ENCODE peak calls at places on chromosomes 4 and X, in five cellular contexts. T is heart left ventricle; I is cardiac muscle cell; M is CD8-positive, alpha-beta T cell; E is GM23248. S is an unnamed sample.
A peak's percentile ranks its signal among the peaks of the same experiment; 100 is the strongest.

GRCh38 chrX:43096830-43097229 is 318.9 kb upstream of the PPP1R2C start:
- DNase-seq in T (no peak), I (no peak), M (no peak), E (no peak), S (no peak)

GRCh38 chrX:37347420-37347819 is 1.7 kb upstream of the PRRG1 start:
- DNase-seq in T (no peak), I (peak; percentile 81), M (no peak), E (peak; percentile 39), S (no peak)

GRCh38 chrX:8424941-8425340 is 39.7 kb upstream of the VCX3B start:
- DNase-seq in T (no peak), I (no peak), M (no peak), E (no peak), S (no peak)

GRCh38 chrX:104921606-104922205 is 298.8 kb downstream of the TEX13A start:
- DNase-seq in T (no peak), I (no peak), M (no peak), E (no peak), S (no peak)

GRCh38 chrX:40012800-40013682 is 84.7 kb downstream of the BCOR start:
- DNase-seq in T (peak; percentile 78), I (peak; percentile 68), M (peak; percentile 18), E (peak; percentile 78), S (no peak)

GRCh38 chrX:130083656-130084382 is 26.5 kb downstream of the ELF4 start:
- DNase-seq in T (no peak), I (no peak), M (no peak), E (no peak), S (no peak)

GRCh38 chrX:39518451-39519212 is 579.1 kb downstream of the BCOR start:
- DNase-seq in T (peak; percentile 36), I (no peak), M (no peak), E (peak; percentile 28), S (no peak)

GRCh38 chr4:17511041-17511949 is 595 bp downstream of the QDPR start:
- DNase-seq in T (peak; percentile 49), I (peak; percentile 62), M (peak; percentile 41), E (peak; percentile 78), S (no peak)

GRCh38 chr4:111778543-111778942 is 366.7 kb upstream of the FAM241A start:
- DNase-seq in T (no peak), I (no peak), M (no peak), E (peak; percentile 46), S (no peak)

GRCh38 chr4:83613023-83613422 is 77.1 kb downstream of the GPAT3 start:
- DNase-seq in T (no peak), I (no peak), M (no peak), E (no peak), S (no peak)

GRCh38 chrX:72366178-72366577 is 60.5 kb upstream of the CITED1 start:
- DNase-seq in T (no peak), I (no peak), M (no peak), E (no peak), S (no peak)

GRCh38 chr4:126207892-126208291 is 893.1 kb downstream of the FAT4 start:
- DNase-seq in T (no peak), I (no peak), M (no peak), E (no peak), S (no peak)

GRCh38 chrX:112341598-112341997 is 259.0 kb upstream of the TRPC5 start:
- DNase-seq in T (no peak), I (no peak), M (no peak), E (peak; percentile 66), S (no peak)

GRCh38 chr4:78766026-78766425 is 10.1 kb upstream of the BMP2K start:
- DNase-seq in T (no peak), I (peak; percentile 82), M (no peak), E (peak; percentile 62), S (no peak)

GRCh38 chr4:107666134-107666533 is 53.9 kb downstream of the PAPSS1 start:
- DNase-seq in T (no peak), I (peak; percentile 68), M (no peak), E (peak; percentile 65), S (no peak)

GRCh38 chrX:153780678-153781427 is at the start of gene SRPK3:
- DNase-seq in T (peak; percentile 36), I (peak; percentile 11), M (no peak), E (peak; percentile 60), S (no peak)

GRCh38 chrX:40108084-40108958 is 10.6 kb upstream of the BCOR start:
- DNase-seq in T (peak; percentile 18), I (peak; percentile 52), M (no peak), E (peak; percentile 74), S (no peak)

GRCh38 chr4:77911091-77911490 is 48.5 kb downstream of the MRPL1 start:
- DNase-seq in T (no peak), I (no peak), M (no peak), E (peak; percentile 28), S (no peak)

GRCh38 chr4:98092833-98093439 is 50.3 kb downstream of the STPG2 start:
- DNase-seq in T (no peak), I (peak; percentile 32), M (no peak), E (peak; percentile 35), S (no peak)

GRCh38 chr4:153318696-153319320 is 25.7 kb upstream of the MND1 start:
- DNase-seq in T (no peak), I (peak; percentile 72), M (peak; percentile 6), E (peak; percentile 67), S (no peak)

GRCh38 chrX:327660-328126 is 9.1 kb upstream of the GTPBP6 start:
- DNase-seq in T (no peak), I (no peak), M (no peak), E (no peak), S (no peak)

GRCh38 chr4:179325181-179325580 is 1882.9 kb upstream of the AGA start:
- DNase-seq in T (no peak), I (no peak), M (no peak), E (no peak), S (no peak)

GRCh38 chrX:20454117-20454516 is 187.4 kb upstream of the RPS6KA3 start:
- DNase-seq in T (no peak), I (no peak), M (no peak), E (peak; percentile 69), S (no peak)

GRCh38 chr4:33268776-33269175 is 2548.6 kb downstream of the PCDH7 start:
- DNase-seq in T (no peak), I (no peak), M (no peak), E (no peak), S (no peak)

GRCh38 chr4:151561551-151562256 is 152.7 kb downstream of the FHIP1A start:
- DNase-seq in T (no peak), I (no peak), M (no peak), E (peak; percentile 51), S (no peak)

GRCh38 chr4:53592686-53593641 is 1.7 kb upstream of the LNX1 start:
- DNase-seq in T (peak; percentile 24), I (peak; percentile 63), M (no peak), E (no peak), S (no peak)

GRCh38 chr4:1531683-1532548 is 125.7 kb upstream of the NKX1-1 start:
- DNase-seq in T (no peak), I (no peak), M (no peak), E (no peak), S (no peak)

GRCh38 chr4:118849867-118850812 is 14.2 kb upstream of the SEC24D start:
- DNase-seq in T (no peak), I (peak; percentile 35), M (peak; percentile 36), E (peak; percentile 36), S (no peak)

GRCh38 chr4:16140520-16141249 is 56.9 kb upstream of the PROM1 start:
- DNase-seq in T (no peak), I (peak; percentile 96), M (no peak), E (peak; percentile 83), S (no peak)

DNA sequence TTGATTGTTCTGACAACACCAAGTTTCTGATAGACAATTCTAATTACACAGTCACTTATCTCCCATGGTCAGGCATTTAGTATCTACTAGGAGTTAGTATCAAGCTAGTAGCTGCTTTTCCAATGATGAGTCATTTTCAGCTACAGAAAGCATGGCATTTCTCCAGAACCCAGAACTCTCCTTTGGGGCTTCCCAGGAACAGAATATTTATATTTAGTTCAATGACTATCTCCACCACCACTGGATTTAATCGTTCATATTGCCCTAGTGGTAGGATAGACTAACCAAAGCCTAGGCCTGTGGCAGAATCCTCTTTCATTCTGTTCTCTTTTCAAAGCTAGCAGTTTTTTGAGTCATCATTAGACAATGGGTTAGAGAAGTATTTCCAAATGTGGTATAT is 569.4 kb downstream of the GABRG1 start:
- DNase-seq in T (no peak), I (peak; percentile 0), M (no peak), E (peak; percentile 38), S (no peak)
- H3K4me1 ChIP-seq in T (no peaks in the 10 kb centered on the region), I (no peaks in the 10 kb centered on the region), M (no peaks in the 10 kb centered on the region), E (no peaks in the 10 kb centered on the region), S (no peaks in the 10 kb centered on the region)

GRCh38 chr4:87527446-87528240 is 1.5 kb downstream of the SPARCL1 start:
- DNase-seq in T (peak; percentile 29), I (peak; percentile 54), M (no peak), E (no peak), S (no peak)
- H3K4me3 ChIP-seq in T (peak overlapping the region; percentile 61), I (no peak overlapping the region), M (no peak overlapping the region), E (no peak overlapping the region), S (no peak overlapping the region)

DNA sequence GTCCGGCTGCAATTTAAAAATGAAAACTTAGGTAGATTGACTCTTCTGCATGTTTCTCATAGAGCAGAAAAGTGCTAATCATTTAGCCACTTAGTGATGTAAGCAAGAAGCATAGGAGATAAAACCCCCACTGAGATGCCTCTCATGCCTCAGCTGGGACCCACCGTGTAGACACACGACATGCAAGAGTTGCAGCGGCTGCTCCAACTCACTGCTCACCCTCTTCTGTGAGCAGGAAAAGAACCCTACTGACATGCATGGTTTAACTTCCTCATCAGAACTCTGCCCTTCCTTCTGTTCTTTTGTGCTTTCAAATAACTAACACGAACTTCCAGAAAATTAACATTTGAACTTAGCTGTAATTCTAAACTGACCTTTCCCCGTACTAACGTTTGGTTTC is 41.0 kb downstream of the MAP7D3 start:
- DNase-seq in T (no peak), I (peak; percentile 29), M (no peak), E (no peak), S (no peak)
- H3K4me1 ChIP-seq in T (peaks cover 44% of the 10 kb centered on the region), I (no peaks in the 10 kb centered on the region), M (no peaks in the 10 kb centered on the region), E (peaks cover 22% of the 10 kb centered on the region), S (no peaks in the 10 kb centered on the region)

DNA sequence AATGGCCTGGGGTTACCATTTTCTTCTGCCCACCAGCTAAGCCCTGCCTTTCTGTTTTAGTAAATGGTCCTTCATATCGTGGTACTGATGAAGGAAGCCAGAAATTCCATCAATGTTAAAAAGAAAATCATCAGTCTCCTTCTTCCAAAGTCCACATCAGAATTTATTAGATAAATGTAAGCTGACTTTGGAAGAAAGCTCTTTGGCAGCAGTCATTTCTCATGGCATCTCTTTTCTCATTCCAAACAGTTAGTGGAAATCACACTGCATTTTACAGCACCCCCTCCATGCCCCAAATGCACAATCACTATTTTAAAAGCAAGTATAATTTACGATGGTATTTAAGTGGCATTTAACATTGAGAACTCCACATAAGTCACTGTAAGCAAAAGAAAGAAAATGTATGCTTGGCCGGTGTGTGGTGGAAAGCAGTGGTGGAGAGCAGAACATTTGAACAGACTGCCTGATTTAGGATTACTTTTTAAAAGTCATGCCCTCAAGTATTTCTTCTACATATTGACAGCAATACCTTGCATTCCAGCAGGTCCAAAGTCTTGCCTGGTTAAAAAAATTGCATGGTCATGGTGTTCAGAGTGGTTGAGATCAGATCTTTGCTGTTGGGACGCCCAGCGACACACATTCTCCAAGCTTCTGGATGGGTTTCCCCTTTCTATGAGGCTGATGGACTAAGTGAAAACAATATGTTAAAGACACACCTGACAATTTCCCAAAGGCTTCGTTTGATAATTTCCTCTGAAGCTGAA is 248.7 kb downstream of the ADAMTS3 start:
- DNase-seq in T (no peak), I (no peak), M (no peak), E (no peak), S (no peak)
- H3K4me3 ChIP-seq in T (no peak overlapping the region), I (no peak overlapping the region), M (no peak overlapping the region), E (peak overlapping the region; percentile 34), S (no peak overlapping the region)

GRCh38 chr4:147769386-147769785 is 37.5 kb downstream of the ARHGAP10 start:
- DNase-seq in T (no peak), I (no peak), M (no peak), E (peak; percentile 29), S (no peak)
- H3K4me1 ChIP-seq in T (peaks cover 49% of the 10 kb centered on the region), I (peaks cover 17% of the 10 kb centered on the region), M (no peaks in the 10 kb centered on the region), E (peaks cover 51% of the 10 kb centered on the region), S (no peaks in the 10 kb centered on the region)

S was measured in effector memory CD4-positive, alpha-beta T cell.